ENCODE peak calls at places on chromosomes 16 and 17, in ten cellular contexts. K is NCI-H510A, M is A549, J is coronary artery, H is NCI-H1436, E is left cardiac atrium, F is astrocyte of the spinal cord, Y is ovary, X is IMR-90, S is 8988T. D is an unnamed sample.

GRCh38 chr17:58249270-58250133 is 11.1 kb downstream of the LPO start:
- DNase-seq in M (peak), E (peak), F (peak), S (peak), H (peak), X (peak), K (peak), Y (peak), J (no peak), D (peak)

GRCh38 chr16:89602273-89602951 is 11.0 kb upstream of the DPEP1 start:
- DNase-seq in Y (no peak), F (peak), M (peak), E (peak), J (no peak), H (no peak), X (peak), K (no peak), S (peak), D (peak)

GRCh38 chr16:15949210-15950166 is at the start of gene ABCC1:
- DNase-seq in S (peak), J (no peak), M (peak), F (no peak), H (peak), X (no peak), K (peak), E (peak), Y (peak), D (peak)

GRCh38 chr17:1082579-1082978 is 85.7 kb downstream of the TIMM22 start:
- DNase-seq in X (peak), H (no peak), E (no peak), J (no peak), F (peak), Y (no peak), S (no peak), M (no peak), K (no peak), D (no peak)

GRCh38 chr17:39186481-39187002 is 10.9 kb downstream of the CACNB1 start:
- DNase-seq in K (no peak), F (no peak), S (no peak), E (no peak), M (no peak), J (no peak), X (no peak), Y (no peak), H (no peak), D (no peak)

GRCh38 chr17:9121186-9121820 is 100.0 kb downstream of the NTN1 start:
- DNase-seq in F (no peak), X (no peak), M (no peak), H (no peak), K (no peak), J (no peak), E (no peak), S (no peak), Y (no peak), D (no peak)

GRCh38 chr16:50815382-50815781 is 73.5 kb downstream of the CYLD start:
- DNase-seq in K (no peak), X (no peak), J (no peak), Y (no peak), M (no peak), E (no peak), H (no peak), F (no peak), S (no peak), D (no peak)

GRCh38 chr16:3431779-3432219 is 11.5 kb downstream of the ZNF597 start:
- DNase-seq in S (no peak), X (peak), Y (peak), H (no peak), J (no peak), K (no peak), F (peak), M (no peak), E (peak), D (no peak)

GRCh38 chr16:77068402-77068801 is 122.6 kb upstream of the MON1B start:
- DNase-seq in F (no peak), E (no peak), H (no peak), X (no peak), K (no peak), M (no peak), S (no peak), J (no peak), Y (no peak), D (no peak)

GRCh38 chr17:73547790-73548189 is 96.5 kb downstream of the SDK2 start:
- DNase-seq in Y (no peak), E (no peak), H (no peak), X (no peak), F (no peak), K (no peak), S (no peak), J (no peak), M (no peak), D (no peak)

GRCh38 chr17:41632482-41633105 is 8.2 kb upstream of the KRT17 start:
- DNase-seq in J (no peak), K (no peak), E (no peak), Y (no peak), M (no peak), X (no peak), S (no peak), F (no peak), H (no peak), D (no peak)

GRCh38 chr16:28010671-28011070 is 52.8 kb downstream of the GSG1L start:
- DNase-seq in Y (no peak), E (no peak), H (no peak), M (no peak), K (no peak), J (no peak), X (peak), F (no peak), S (no peak), D (peak)

GRCh38 chr17:1455291-1455747 is 713 bp downstream of the CRK start:
- DNase-seq in H (peak), S (peak), J (peak), M (peak), F (peak), X (peak), Y (peak), K (peak), E (peak), D (peak)

GRCh38 chr17:37488009-37488604 is 1.6 kb upstream of the DUSP14 start:
- DNase-seq in K (peak), H (peak), F (peak), X (peak), S (no peak), M (peak), E (no peak), J (no peak), Y (no peak), D (peak)

GRCh38 chr16:22192261-22193133 is 13.6 kb upstream of the EEF2K start:
- DNase-seq in M (no peak), J (peak), Y (peak), X (peak), S (no peak), K (peak), H (no peak), E (peak), F (peak), D (peak)

GRCh38 chr16:30570621-30571443 is 682 bp downstream of the ZNF688 start:
- DNase-seq in S (no peak), Y (peak), K (no peak), J (no peak), X (peak), E (peak), H (no peak), M (no peak), F (peak), D (peak)

GRCh38 chr17:80219013-80219776 is 938 bp downstream of the SGSH start:
- DNase-seq in Y (peak), M (peak), J (no peak), X (peak), F (peak), K (peak), S (no peak), E (peak), H (peak), D (peak)

GRCh38 chr16:15897834-15898254 is 9.4 kb upstream of the CEP20 start:
- DNase-seq in E (no peak), K (no peak), S (no peak), Y (no peak), J (no peak), F (peak), M (no peak), H (no peak), X (peak), D (peak)

GRCh38 chr16:6066601-6067000 is 969.0 kb upstream of the EEF2KMT start:
- DNase-seq in E (no peak), K (no peak), F (no peak), J (no peak), M (no peak), S (no peak), H (no peak), Y (no peak), X (no peak), D (no peak)

GRCh38 chr16:27618611-27619380 is 68.9 kb downstream of the KATNIP start:
- DNase-seq in E (no peak), M (no peak), J (no peak), Y (no peak), X (no peak), K (no peak), S (no peak), H (no peak), F (no peak), D (peak)

GRCh38 chr17:61806081-61806828 is 57.1 kb downstream of the BRIP1 start:
- DNase-seq in S (no peak), E (no peak), Y (no peak), X (no peak), K (peak), M (no peak), H (peak), J (no peak), F (no peak), D (no peak)

GRCh38 chr16:89324056-89325010 is 106.8 kb downstream of the ZNF778 start:
- DNase-seq in J (peak), X (peak), F (peak), E (peak), K (no peak), H (no peak), M (no peak), Y (peak), S (no peak), D (no peak)

GRCh38 chr17:58831780-58832179 is 76.1 kb downstream of the PPM1E start:
- DNase-seq in K (no peak), Y (no peak), H (no peak), S (no peak), M (no peak), X (no peak), J (no peak), E (no peak), F (no peak), D (no peak)

GRCh38 chr17:46826116-46826515 is 7.6 kb upstream of the WNT3 start:
- DNase-seq in Y (no peak), S (no peak), K (no peak), F (no peak), M (no peak), E (no peak), H (no peak), J (no peak), X (no peak), D (no peak)

GRCh38 chr17:73952498-73953205 is 250.8 kb upstream of the RPL38 start:
- DNase-seq in J (peak), K (peak), Y (no peak), F (no peak), E (peak), X (no peak), H (peak), M (peak), S (peak), D (no peak)

GRCh38 chr16:67025151-67025550 is 3.8 kb upstream of the CBFB start:
- DNase-seq in X (no peak), J (no peak), F (no peak), E (no peak), S (no peak), M (no peak), K (no peak), Y (no peak), H (no peak), D (no peak)

GRCh38 chr17:80786470-80786869 is 205.2 kb upstream of the CHMP6 start:
- DNase-seq in K (peak), H (no peak), Y (no peak), E (no peak), J (peak), X (no peak), F (no peak), M (no peak), S (no peak), D (peak)

GRCh38 chr17:45702666-45703266 is 81.4 kb upstream of the CRHR1 start:
- DNase-seq in F (peak), S (no peak), K (no peak), E (no peak), Y (no peak), H (no peak), M (no peak), X (peak), J (no peak), D (peak)

GRCh38 chr16:88014201-88014781 is 63.1 kb downstream of the BANP start:
- DNase-seq in Y (no peak), F (peak), S (no peak), X (peak), J (no peak), K (no peak), E (no peak), H (no peak), M (no peak), D (no peak)

GRCh38 chr16:912684-913613 is 57.8 kb downstream of the LMF1 start:
- DNase-seq in X (no peak), K (no peak), E (no peak), Y (no peak), J (no peak), S (no peak), M (no peak), H (no peak), F (no peak), D (peak)

GRCh38 chr17:7292729-7293128 is 1.7 kb downstream of the YBX2 start:
- DNase-seq in J (no peak), H (no peak), X (no peak), M (no peak), E (no peak), S (peak), F (no peak), Y (no peak), K (no peak), D (peak)

GRCh38 chr17:48567646-48568354 is 10.3 kb downstream of the HOXB4 start:
- DNase-seq in M (no peak), H (no peak), Y (no peak), E (no peak), K (no peak), S (no peak), X (no peak), J (no peak), F (no peak), D (no peak)

GRCh38 chr17:27659685-27660084 is 28.7 kb downstream of the LGALS9 start:
- DNase-seq in M (no peak), Y (no peak), F (no peak), H (no peak), X (no peak), E (no peak), K (no peak), S (no peak), J (no peak), D (no peak)

GRCh38 chr16:26715969-26716368 is 350.8 kb upstream of the C16orf82 start:
- DNase-seq in M (no peak), H (no peak), F (no peak), Y (no peak), E (no peak), X (no peak), K (no peak), S (no peak), J (no peak), D (no peak)

GRCh38 chr16:54175552-54176375 is 110.8 kb downstream of the IRX3 start:
- DNase-seq in S (no peak), K (no peak), X (no peak), M (no peak), Y (no peak), J (no peak), F (no peak), H (no peak), E (no peak), D (no peak)

GRCh38 chr17:41010421-41010820 is 1.5 kb upstream of the KRTAP3-1 start:
- DNase-seq in H (no peak), J (no peak), F (no peak), E (no peak), M (no peak), Y (no peak), X (no peak), S (no peak), K (no peak), D (no peak)

D was measured in myocyte.